ENCODE peak calls at places on chromosomes 12 and 14, in four cellular contexts. J, I, S and Q are unnamed samples.
A peak's percentile ranks its signal among the peaks of the same experiment; 100 is the strongest.

GRCh38 chr12:54159549-54159948 is 29.2 kb downstream of the SMUG1 start:
- DNase-seq in J (no peak), I (no peak), S (no peak), Q (no peak)

GRCh38 chr12:50400104-50400637 is 514 bp upstream of the LARP4 start:
- DNase-seq in J (peak; percentile 49), I (no peak), S (no peak), Q (no peak)

GRCh38 chr12:89390802-89391673 is 38.7 kb upstream of the DUSP6 start:
- DNase-seq in J (no peak), I (no peak), S (no peak), Q (peak; percentile 90)

GRCh38 chr12:43113153-43113552 is 438.9 kb downstream of the ADAMTS20 start:
- DNase-seq in J (peak; percentile 1), I (no peak), S (no peak), Q (no peak)

GRCh38 chr14:36052681-36053080 is 123.8 kb downstream of the PTCSC3 start:
- DNase-seq in J (no peak), I (no peak), S (no peak), Q (no peak)

GRCh38 chr14:72609205-72609916 is 284.5 kb downstream of the DPF3 start:
- DNase-seq in J (no peak), I (no peak), S (no peak), Q (no peak)

GRCh38 chr12:23906329-23906728 is 43.1 kb downstream of the SOX5 start:
- DNase-seq in J (no peak), I (no peak), S (no peak), Q (peak; percentile 20)

GRCh38 chr12:106767206-106767605 is 7.3 kb upstream of the RIC8B start:
- DNase-seq in J (no peak), I (no peak), S (no peak), Q (no peak)

GRCh38 chr14:56247495-56248087 is 129.4 kb downstream of the PELI2 start:
- DNase-seq in J (no peak), I (no peak), S (no peak), Q (peak; percentile 12)

GRCh38 chr14:51094282-51094821 is 553 bp downstream of the TRIM9 start:
- DNase-seq in J (peak; percentile 53), I (no peak), S (peak; percentile 22), Q (no peak)

GRCh38 chr12:130013771-130014484 is 110.1 kb upstream of the TMEM132D start:
- DNase-seq in J (peak; percentile 89), I (no peak), S (peak; percentile 60), Q (peak; percentile 26)

GRCh38 chr12:11986165-11986564 is 84.6 kb upstream of the BCL2L14 start:
- DNase-seq in J (no peak), I (no peak), S (no peak), Q (no peak)

GRCh38 chr12:50401383-50402155 is 884 bp downstream of the LARP4 start:
- DNase-seq in J (no peak), I (no peak), S (no peak), Q (no peak)

GRCh38 chr14:46488374-46488773 is 163.2 kb downstream of the RPL10L start:
- DNase-seq in J (no peak), I (no peak), S (no peak), Q (no peak)

GRCh38 chr12:96587691-96588090 is 98.3 kb downstream of the CFAP54 start:
- DNase-seq in J (no peak), I (no peak), S (no peak), Q (no peak)
- TF ChIP-seq PBX3 in J (no peak), I (no peak), S (no peak), Q (no peak)

DNA sequence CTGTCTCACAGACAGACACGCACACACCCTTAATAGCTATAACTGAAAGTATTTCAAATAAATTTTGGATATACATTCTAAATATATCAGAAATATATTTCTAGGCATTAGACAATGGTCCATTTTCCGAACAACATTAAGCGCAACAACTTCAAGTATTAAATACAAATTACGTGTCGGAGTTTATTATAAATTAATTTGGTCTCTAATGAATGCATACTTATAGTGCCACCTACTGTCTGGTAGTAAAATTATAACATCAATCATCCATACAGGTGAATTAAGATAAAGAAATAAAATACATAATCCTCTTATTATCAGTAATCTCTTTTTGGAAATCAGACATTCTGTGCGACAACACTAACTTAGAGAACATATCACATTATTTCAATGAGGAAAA is 27.2 kb upstream of the CMAS start:
- DNase-seq in J (no peak), I (no peak), S (no peak), Q (no peak)
- TF ChIP-seq PBX3 in J (no peak), I (no peak), S (no peak), Q (no peak)

DNA sequence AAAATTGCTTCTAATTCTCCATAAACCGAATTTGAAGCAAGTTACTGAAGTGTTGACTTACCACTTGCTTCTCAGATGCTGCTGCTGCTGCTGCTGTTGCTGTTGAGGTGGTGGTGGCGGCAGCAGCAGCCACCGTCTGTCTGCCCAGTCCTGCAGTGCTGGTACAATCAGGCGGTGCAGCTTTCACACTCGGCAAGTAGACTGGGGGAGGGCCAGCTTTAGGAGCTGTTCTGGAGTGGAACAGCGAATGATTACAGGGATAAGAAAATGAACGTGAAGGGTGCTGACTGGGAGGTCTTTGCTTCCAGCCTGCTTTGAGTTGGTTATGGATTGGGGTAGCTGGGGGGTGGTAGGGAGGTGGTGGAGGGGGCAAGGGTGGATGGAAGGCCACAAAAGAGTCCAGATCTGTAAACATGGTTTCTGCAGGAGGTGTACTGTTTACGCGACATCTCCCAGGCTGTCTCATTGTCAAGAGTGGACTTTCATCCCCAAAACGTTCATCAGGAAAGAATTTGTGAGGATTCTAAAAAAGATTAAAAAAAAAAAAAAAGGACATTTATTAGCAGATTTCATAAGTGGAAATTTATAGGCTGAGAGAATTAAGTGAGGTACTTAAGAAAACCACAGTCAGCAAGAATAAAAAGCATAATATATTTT is 38.8 kb downstream of the UBR7 start:
- DNase-seq in J (no peak), I (no peak), S (no peak), Q (no peak)
- TF ChIP-seq PBX3 in J (no peak), I (no peak), S (no peak), Q (no peak)

GRCh38 chr14:59428581-59429012 is 36.6 kb downstream of the GPR135 start:
- DNase-seq in J (no peak), I (no peak), S (no peak), Q (no peak)
- TF ChIP-seq PBX3 in J (no peak), I (no peak), S (no peak), Q (no peak)

GRCh38 chr14:91395998-91396660 is 21.5 kb downstream of the CCDC88C start:
- DNase-seq in J (no peak), I (no peak), S (no peak), Q (no peak)

GRCh38 chr14:91396959-91397815 is 20.4 kb downstream of the CCDC88C start:
- DNase-seq in J (no peak), I (no peak), S (no peak), Q (no peak)

GRCh38 chr14:91392623-91393303 is 24.9 kb downstream of the CCDC88C start:
- DNase-seq in J (no peak), I (no peak), S (no peak), Q (no peak)

GRCh38 chr14:91395466-91395865 is 22.2 kb downstream of the CCDC88C start:
- DNase-seq in J (no peak), I (no peak), S (no peak), Q (no peak)

DNA sequence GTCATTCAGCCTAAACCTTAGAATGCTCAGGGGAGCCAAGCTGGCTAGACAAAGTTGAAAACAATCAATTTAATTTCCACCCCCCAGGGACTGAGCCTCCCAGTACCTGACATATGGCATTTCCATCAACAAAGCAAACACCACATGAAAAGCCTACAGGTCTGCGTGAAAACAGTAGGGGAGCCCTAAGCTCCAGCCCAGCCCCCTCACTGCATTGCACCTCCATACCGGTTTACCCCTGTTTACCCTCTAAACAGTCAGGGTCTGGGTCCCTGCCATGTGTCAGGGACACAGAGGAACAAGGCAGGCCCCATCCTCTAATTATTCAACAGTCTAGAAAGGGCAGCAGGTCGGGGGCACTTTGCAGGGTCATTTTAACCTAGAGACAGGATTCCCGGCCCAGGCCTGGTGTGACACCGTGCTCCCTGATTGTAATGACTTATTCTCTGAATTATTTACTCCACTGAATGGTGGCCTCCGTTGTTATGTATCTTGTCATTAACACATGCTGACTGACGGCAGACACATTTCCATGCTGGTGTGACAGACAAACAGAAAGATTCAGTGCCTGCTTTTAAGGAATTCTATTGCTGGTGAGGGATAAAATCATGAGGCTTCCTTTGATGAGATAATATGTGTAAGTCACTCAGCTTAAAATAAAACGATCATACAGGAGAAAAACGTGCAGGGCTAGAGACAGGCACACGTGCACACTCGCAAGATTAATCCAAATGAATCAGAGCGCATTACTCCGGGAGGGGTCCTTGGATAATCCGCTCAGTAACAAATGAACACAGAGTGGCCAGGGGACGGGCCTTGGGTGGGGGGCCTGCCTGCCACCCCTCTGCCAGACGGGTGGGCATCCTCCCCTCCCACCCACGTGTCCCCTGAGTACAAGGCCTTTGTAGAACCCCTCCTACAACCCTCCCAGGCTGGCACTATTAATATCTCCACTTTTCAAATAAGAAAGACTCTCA is 23.2 kb downstream of the CCDC88C start:
- DNase-seq in J (no peak), I (no peak), S (no peak), Q (no peak)
- TF ChIP-seq PBX3 in J (no peak), I (no peak), S (no peak), Q (no peak)

DNA sequence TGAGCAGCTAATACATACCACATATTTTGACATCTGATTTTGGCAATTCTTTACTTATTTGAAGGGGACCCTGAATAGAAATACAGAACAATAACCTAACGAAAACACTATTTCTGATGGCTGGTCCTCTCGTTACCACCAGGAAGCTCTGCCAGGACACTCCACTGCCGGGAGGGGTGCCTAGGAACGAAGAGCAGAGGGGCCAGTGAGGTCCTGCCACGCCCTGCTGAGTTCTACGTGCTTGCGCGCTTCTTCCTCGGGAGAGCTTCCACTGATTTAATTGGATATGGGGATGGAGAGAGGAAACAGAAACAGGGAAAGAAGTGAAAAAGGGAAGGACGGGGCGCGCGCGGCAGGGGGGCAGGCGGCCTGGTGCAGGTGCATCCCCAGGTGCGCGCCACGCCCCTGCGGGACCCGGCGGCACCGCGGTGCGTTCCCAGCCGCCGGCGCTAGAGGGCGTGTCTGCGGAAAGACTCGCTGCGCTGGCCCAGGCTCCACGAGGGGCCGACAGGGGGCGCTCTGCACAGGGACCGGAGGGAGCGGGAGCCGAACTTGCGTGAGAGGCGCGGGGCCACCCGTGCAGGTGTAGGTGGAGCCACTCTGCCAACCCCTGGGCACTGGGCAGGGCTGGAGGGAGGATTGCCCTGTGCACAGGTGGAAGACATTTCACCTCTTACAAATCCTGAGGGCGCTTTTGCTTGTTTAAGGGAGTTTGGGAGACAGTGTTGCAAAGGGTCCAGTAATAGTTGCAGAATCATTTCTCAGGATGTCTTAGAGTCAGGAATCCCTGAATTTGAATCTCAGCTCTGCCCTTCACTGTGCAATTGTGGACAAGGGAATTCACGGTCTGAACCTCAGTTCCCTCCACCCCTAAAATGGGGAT is 986.3 kb upstream of the TMEM132C start:
- DNase-seq in J (peak; percentile 33), I (no peak), S (peak; percentile 3), Q (peak; percentile 4)
- TF ChIP-seq PBX3 in J (no peak), I (no peak), S (no peak), Q (no peak)

GRCh38 chr12:95265765-95266164 is 48.2 kb downstream of the VEZT start:
- DNase-seq in J (no peak), I (no peak), S (no peak), Q (no peak)
- TF ChIP-seq PBX3 in J (no peak), I (no peak), S (no peak), Q (no peak)

DNA sequence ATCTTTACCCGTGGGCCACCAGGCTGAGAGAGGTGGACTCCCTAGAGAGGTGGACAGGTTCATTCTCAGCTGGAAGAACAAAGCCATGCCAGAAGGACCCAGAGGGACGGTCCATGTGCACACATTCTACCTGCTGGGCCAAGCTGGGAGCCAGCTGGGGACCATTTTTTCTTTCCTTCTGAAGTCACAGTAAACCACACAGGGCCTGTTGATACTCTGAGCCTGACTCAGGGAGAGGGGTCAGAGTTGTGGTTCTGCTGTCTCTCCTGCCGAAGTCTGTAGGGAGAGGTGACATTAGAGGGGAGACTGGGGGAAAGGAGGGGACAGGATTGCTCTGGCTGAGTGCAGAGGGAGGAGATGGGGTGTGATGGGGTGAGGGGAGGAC is 148.6 kb downstream of the TSPAN9 start:
- DNase-seq in J (no peak), I (no peak), S (no peak), Q (no peak)
- TF ChIP-seq PBX3 in J (no peak), I (no peak), S (no peak), Q (no peak)